ENCODE peak calls at places on chromosomes 3 and 15, in eight cellular contexts. F is psoas muscle; P is CD8-positive, alpha-beta T cell; A is AG04449; I is fibroblast of the aortic adventitia; Y is lower lobe of right lung; S is foreskin fibroblast; J is stomach. X is an unnamed sample.

GRCh38 chr15:31869640-31870335 is 160.5 kb upstream of the CHRNA7 start:
- DNase-seq in F (peak), P (no peak), A (no peak), I (peak), Y (no peak), S (peak), J (no peak), X (no peak)

GRCh38 chr15:69703495-69704187 is 251.0 kb downstream of the RPLP1 start:
- DNase-seq in F (no peak), P (no peak), A (no peak), I (peak), Y (no peak), S (no peak), J (no peak), X (no peak)

GRCh38 chr3:185084883-185085282 is 68.0 kb downstream of the C3orf70 start:
- DNase-seq in F (no peak), P (no peak), A (peak), I (peak), Y (no peak), S (peak), J (no peak), X (peak)

GRCh38 chr15:99982662-99983061 is 249.4 kb upstream of the LYSMD4 start:
- DNase-seq in F (peak), P (no peak), A (no peak), I (no peak), Y (no peak), S (no peak), J (no peak), X (no peak)

GRCh38 chr15:96515391-96515790 is 184.9 kb downstream of the NR2F2 start:
- DNase-seq in F (no peak), P (no peak), A (no peak), I (no peak), Y (no peak), S (no peak), J (no peak), X (no peak)

GRCh38 chr15:21269121-21269520 is 171.2 kb downstream of the POTEB3 start:
- DNase-seq in F (peak), P (no peak), A (no peak), I (no peak), Y (peak), S (no peak), J (no peak), X (no peak)

GRCh38 chr3:149449100-149449654 is 25.3 kb upstream of the TM4SF4 start:
- DNase-seq in F (no peak), P (no peak), A (no peak), I (no peak), Y (no peak), S (peak), J (no peak), X (no peak)

GRCh38 chr3:45701167-45701867 is 12.1 kb downstream of the SACM1L start:
- DNase-seq in F (no peak), P (no peak), A (no peak), I (no peak), Y (no peak), S (no peak), J (no peak), X (no peak)

GRCh38 chr15:94455297-94455696 is 223.9 kb downstream of the MCTP2 start:
- DNase-seq in F (no peak), P (no peak), A (no peak), I (no peak), Y (no peak), S (no peak), J (no peak), X (no peak)

GRCh38 chr3:23202203-23202920 is 765 bp upstream of the UBE2E2 start:
- DNase-seq in F (no peak), P (no peak), A (no peak), I (peak), Y (no peak), S (peak), J (peak), X (no peak)

GRCh38 chr3:183698318-183698731 is 728 bp downstream of the YEATS2 start:
- DNase-seq in F (no peak), P (peak), A (no peak), I (peak), Y (no peak), S (peak), J (no peak), X (no peak)

GRCh38 chr15:96947296-96947695 is 616.8 kb downstream of the NR2F2 start:
- DNase-seq in F (no peak), P (no peak), A (no peak), I (no peak), Y (no peak), S (no peak), J (no peak), X (no peak)

GRCh38 chr3:72229952-72230351 is 445.0 kb upstream of the PROK2 start:
- DNase-seq in F (no peak), P (no peak), A (no peak), I (no peak), Y (no peak), S (no peak), J (peak), X (no peak)

GRCh38 chr3:18679226-18679625 is 254.1 kb upstream of the SATB1 start:
- DNase-seq in F (no peak), P (peak), A (no peak), I (no peak), Y (no peak), S (no peak), J (no peak), X (no peak)

GRCh38 chr3:117892431-117892841 is 1142.2 kb downstream of the IGSF11 start:
- DNase-seq in F (no peak), P (no peak), A (no peak), I (peak), Y (no peak), S (peak), J (no peak), X (no peak)

GRCh38 chr3:53169045-53169831 is 8.2 kb downstream of the PRKCD start:
- DNase-seq in F (no peak), P (no peak), A (no peak), I (no peak), Y (peak), S (peak), J (no peak), X (no peak)

GRCh38 chr3:67362686-67363085 is 291.7 kb downstream of the SUCLG2 start:
- DNase-seq in F (no peak), P (no peak), A (no peak), I (no peak), Y (no peak), S (no peak), J (no peak), X (no peak)

GRCh38 chr3:129606522-129607390 is at the start of gene PLXND1:
- DNase-seq in F (peak), P (peak), A (no peak), I (peak), Y (peak), S (peak), J (peak), X (no peak)

GRCh38 chr3:146446026-146446425 is 23.3 kb downstream of the PLSCR2 start:
- DNase-seq in F (no peak), P (no peak), A (no peak), I (no peak), Y (no peak), S (no peak), J (no peak), X (no peak)

GRCh38 chr3:189787622-189788021 is 156.4 kb downstream of the TP63 start:
- DNase-seq in F (no peak), P (no peak), A (no peak), I (peak), Y (no peak), S (peak), J (no peak), X (no peak)

GRCh38 chr15:23869391-23869790 is 182.3 kb upstream of the NDN start:
- DNase-seq in F (peak), P (no peak), A (no peak), I (no peak), Y (peak), S (no peak), J (no peak), X (no peak)

GRCh38 chr3:29525254-29525881 is 244.5 kb downstream of the RBMS3 start:
- DNase-seq in F (peak), P (no peak), A (no peak), I (peak), Y (no peak), S (peak), J (peak), X (peak)

GRCh38 chr3:177338697-177339219 is 141.5 kb upstream of the TBL1XR1 start:
- DNase-seq in F (no peak), P (no peak), A (no peak), I (peak), Y (no peak), S (peak), J (no peak), X (no peak)

GRCh38 chr15:21270474-21270873 is 169.8 kb downstream of the POTEB3 start:
- DNase-seq in F (peak), P (no peak), A (no peak), I (no peak), Y (peak), S (no peak), J (no peak), X (no peak)

GRCh38 chr3:122382888-122383666 is at the start of gene MIX23:
- DNase-seq in F (peak), P (peak), A (peak), I (peak), Y (peak), S (peak), J (peak), X (no peak)

GRCh38 chr3:55936549-55937052 is 449.5 kb upstream of the WNT5A start:
- DNase-seq in F (no peak), P (no peak), A (no peak), I (no peak), Y (no peak), S (no peak), J (no peak), X (no peak)

GRCh38 chr3:39398700-39399099 is 7.8 kb upstream of the RPSA start:
- DNase-seq in F (no peak), P (no peak), A (no peak), I (no peak), Y (no peak), S (no peak), J (no peak), X (no peak)

GRCh38 chr3:142853270-142854163 is 35.4 kb downstream of the PCOLCE2 start:
- DNase-seq in F (peak), P (no peak), A (no peak), I (peak), Y (no peak), S (peak), J (peak), X (no peak)

GRCh38 chr3:175274056-175274455 is 414.9 kb downstream of the NAALADL2 start:
- DNase-seq in F (no peak), P (no peak), A (no peak), I (no peak), Y (no peak), S (no peak), J (no peak), X (no peak)

GRCh38 chr3:107897471-107898180 is 193.2 kb downstream of the CD47 start:
- DNase-seq in F (no peak), P (no peak), A (no peak), I (no peak), Y (no peak), S (peak), J (no peak), X (no peak)

GRCh38 chr15:101084801-101085200 is 165.6 kb downstream of the LRRK1 start:
- DNase-seq in F (no peak), P (no peak), A (no peak), I (no peak), Y (no peak), S (no peak), J (no peak), X (no peak)

GRCh38 chr15:51846463-51847230 is 17.2 kb downstream of the TMOD3 start:
- DNase-seq in F (no peak), P (no peak), A (no peak), I (peak), Y (no peak), S (peak), J (no peak), X (no peak)

GRCh38 chr15:65184305-65184943 is 718 bp downstream of the CLPX start:
- DNase-seq in F (peak), P (peak), A (no peak), I (peak), Y (peak), S (peak), J (peak), X (no peak)

GRCh38 chr3:58623961-58624360 is 42.6 kb downstream of the FAM3D start:
- DNase-seq in F (no peak), P (no peak), A (no peak), I (peak), Y (no peak), S (peak), J (no peak), X (no peak)

GRCh38 chr3:35793668-35794067 is 154.3 kb downstream of the ARPP21 start:
- DNase-seq in F (no peak), P (no peak), A (no peak), I (no peak), Y (no peak), S (no peak), J (no peak), X (no peak)

GRCh38 chr15:40064231-40064894 is 25.4 kb upstream of the SRP14 start:
- DNase-seq in F (no peak), P (no peak), A (peak), I (no peak), Y (no peak), S (peak), J (no peak), X (no peak)

GRCh38 chr15:70788114-70789049 is 25.0 kb upstream of the UACA start:
- DNase-seq in F (no peak), P (no peak), A (no peak), I (peak), Y (no peak), S (peak), J (no peak), X (peak)

GRCh38 chr15:51801391-51801835 is 28.0 kb upstream of the TMOD3 start:
- DNase-seq in F (peak), P (no peak), A (no peak), I (peak), Y (no peak), S (peak), J (no peak), X (no peak)

GRCh38 chr3:50623840-50624474 is 7.0 kb downstream of the MAPKAPK3 start:
- DNase-seq in F (peak), P (peak), A (no peak), I (no peak), Y (no peak), S (peak), J (no peak), X (no peak)

GRCh38 chr3:30606301-30607031 is at the start of gene TGFBR2:
- DNase-seq in F (peak), P (peak), A (peak), I (peak), Y (peak), S (peak), J (peak), X (peak)
- TF ChIP-seq CTCF in F (peak), P (no peak), A (peak), I (peak), Y (peak), S (peak), J (no peak), X (no peak)

GRCh38 chr3:113247051-113247450 is 35.7 kb downstream of the BOC start:
- DNase-seq in F (no peak), P (no peak), A (no peak), I (no peak), Y (no peak), S (no peak), J (no peak), X (no peak)
- TF ChIP-seq CTCF in F (no peak), P (no peak), A (no peak), I (no peak), Y (no peak), S (no peak), J (no peak), X (no peak)

GRCh38 chr3:124526601-124527000 is 203.7 kb upstream of the UMPS start:
- DNase-seq in F (no peak), P (no peak), A (no peak), I (no peak), Y (no peak), S (no peak), J (no peak), X (no peak)
- TF ChIP-seq CTCF in F (no peak), P (no peak), A (no peak), I (no peak), Y (no peak), S (no peak), J (no peak), X (no peak)

GRCh38 chr3:10693457-10693856 is 122.6 kb upstream of the SLC6A11 start:
- DNase-seq in F (no peak), P (no peak), A (no peak), I (peak), Y (no peak), S (no peak), J (no peak), X (no peak)
- TF ChIP-seq CTCF in F (peak), P (no peak), A (no peak), I (peak), Y (no peak), S (peak), J (no peak), X (no peak)

GRCh38 chr3:37742574-37743212 is 119.0 kb upstream of the CTDSPL start:
- DNase-seq in F (no peak), P (no peak), A (no peak), I (no peak), Y (no peak), S (no peak), J (no peak), X (no peak)

GRCh38 chr3:37743974-37744373 is 117.7 kb upstream of the CTDSPL start:
- DNase-seq in F (no peak), P (no peak), A (no peak), I (no peak), Y (no peak), S (no peak), J (no peak), X (no peak)

GRCh38 chr3:37745079-37745478 is 116.6 kb upstream of the CTDSPL start:
- DNase-seq in F (no peak), P (no peak), A (no peak), I (no peak), Y (no peak), S (no peak), J (no peak), X (no peak)

GRCh38 chr3:37742121-37742520 is 119.6 kb upstream of the CTDSPL start:
- DNase-seq in F (no peak), P (no peak), A (no peak), I (no peak), Y (no peak), S (no peak), J (no peak), X (no peak)

GRCh38 chr3:37745921-37746320 is 115.8 kb upstream of the CTDSPL start:
- DNase-seq in F (no peak), P (no peak), A (no peak), I (no peak), Y (no peak), S (no peak), J (no peak), X (no peak)
- TF ChIP-seq CTCF in F (no peak), P (no peak), A (no peak), I (no peak), Y (no peak), S (no peak), J (no peak), X (no peak)

GRCh38 chr3:87336761-87337160 is 60.4 kb upstream of the POU1F1 start:
- DNase-seq in F (no peak), P (no peak), A (no peak), I (no peak), Y (no peak), S (peak), J (no peak), X (no peak)
- TF ChIP-seq CTCF in F (no peak), P (no peak), A (no peak), I (no peak), Y (no peak), S (no peak), J (no peak), X (no peak)